ENCODE peak calls at places on chromosomes 12 and 14, in five cellular contexts. M is breast epithelium, D is stomach, Q is spleen, V is right lobe of liver. T is an unnamed sample. For H3K9me3, the result is how much of the 10 kb centered on the place peaks cover.

GRCh38 chr12:131836193-131836592 is 8.0 kb downstream of the MMP17 start:
- DNase-seq in M (no peak), D (no peak), Q (no peak), V (no peak), T (no peak)

GRCh38 chr12:64169999-64170398 is 52.1 kb downstream of the KICS2 start:
- DNase-seq in M (no peak), D (no peak), Q (no peak), V (no peak), T (no peak)

GRCh38 chr12:108858399-108859074 is 1.2 kb upstream of the SSH1 start:
- DNase-seq in M (no peak), D (no peak), Q (peak), V (peak), T (no peak)

GRCh38 chr14:33679461-33680225 is 271.2 kb downstream of the EGLN3 start:
- DNase-seq in M (no peak), D (no peak), Q (no peak), V (no peak), T (no peak)

GRCh38 chr14:103733651-103734050 is 18.0 kb downstream of the ZFYVE21 start:
- DNase-seq in M (no peak), D (no peak), Q (peak), V (no peak), T (no peak)

GRCh38 chr14:95507701-95508103 is 8.7 kb downstream of the SYNE3 start:
- DNase-seq in M (no peak), D (peak), Q (peak), V (peak), T (no peak)

GRCh38 chr12:48924617-48925217 is 575 bp downstream of the FKBP11 start:
- DNase-seq in M (no peak), D (peak), Q (peak), V (peak), T (peak)

GRCh38 chr14:89282191-89282590 is 134.8 kb downstream of the FOXN3 start:
- DNase-seq in M (no peak), D (no peak), Q (no peak), V (no peak), T (no peak)

GRCh38 chr12:47828967-47829482 is 9.3 kb upstream of the HDAC7 start:
- DNase-seq in M (peak), D (peak), Q (peak), V (peak), T (peak)

GRCh38 chr12:41514907-41515306 is 326.8 kb downstream of the PDZRN4 start:
- DNase-seq in M (no peak), D (no peak), Q (no peak), V (no peak), T (no peak)

GRCh38 chr12:58301337-58302122 is 360.2 kb downstream of the ATP23 start:
- DNase-seq in M (no peak), D (no peak), Q (no peak), V (no peak), T (no peak)

GRCh38 chr12:105741786-105742566 is 396.8 kb downstream of the NUAK1 start:
- DNase-seq in M (no peak), D (no peak), Q (no peak), V (no peak), T (no peak)

GRCh38 chr12:12056951-12057350 is 13.8 kb upstream of the BCL2L14 start:
- DNase-seq in M (no peak), D (no peak), Q (no peak), V (no peak), T (no peak)

GRCh38 chr12:62256408-62257079 is 3.7 kb upstream of the USP15 start:
- DNase-seq in M (no peak), D (no peak), Q (no peak), V (no peak), T (peak)

GRCh38 chr14:21840765-21841164 is 167.1 kb upstream of the OR4E1 start:
- DNase-seq in M (no peak), D (no peak), Q (no peak), V (no peak), T (no peak)

GRCh38 chr14:37165794-37166193 is 6.6 kb downstream of the SLC25A21 start:
- DNase-seq in M (no peak), D (no peak), Q (no peak), V (no peak), T (no peak)

GRCh38 chr12:11724888-11725310 is 75.4 kb downstream of the ETV6 start:
- DNase-seq in M (no peak), D (no peak), Q (no peak), V (no peak), T (peak)

GRCh38 chr12:19220205-19220604 is 90.7 kb downstream of the PLEKHA5 start:
- DNase-seq in M (no peak), D (no peak), Q (no peak), V (no peak), T (no peak)

GRCh38 chr14:87430810-87431209 is 562.2 kb downstream of the GALC start:
- DNase-seq in M (no peak), D (no peak), Q (no peak), V (no peak), T (no peak)

GRCh38 chr14:38735006-38735405 is 368.0 kb downstream of the SEC23A start:
- DNase-seq in M (no peak), D (no peak), Q (no peak), V (no peak), T (no peak)

GRCh38 chr14:71932229-71932951 is at the start of gene RGS6:
- DNase-seq in M (no peak), D (peak), Q (no peak), V (peak), T (peak)

GRCh38 chr12:48077111-48077510 is 28.8 kb downstream of the SENP1 start:
- DNase-seq in M (no peak), D (no peak), Q (no peak), V (no peak), T (no peak)

GRCh38 chr12:5333096-5333495 is 98.8 kb upstream of the NTF3 start:
- DNase-seq in M (no peak), D (no peak), Q (no peak), V (no peak), T (peak)

GRCh38 chr12:120264511-120265202 is 873 bp downstream of the PXN start:
- DNase-seq in M (no peak), D (no peak), Q (no peak), V (no peak), T (no peak)

GRCh38 chr14:104826197-104826857 is 25.4 kb downstream of the ZBTB42 start:
- DNase-seq in M (peak), D (peak), Q (peak), V (peak), T (peak)
- TF ChIP-seq POLR2A in M (no peak), D (no peak), Q (no peak), V (no peak), T (no peak)

DNA sequence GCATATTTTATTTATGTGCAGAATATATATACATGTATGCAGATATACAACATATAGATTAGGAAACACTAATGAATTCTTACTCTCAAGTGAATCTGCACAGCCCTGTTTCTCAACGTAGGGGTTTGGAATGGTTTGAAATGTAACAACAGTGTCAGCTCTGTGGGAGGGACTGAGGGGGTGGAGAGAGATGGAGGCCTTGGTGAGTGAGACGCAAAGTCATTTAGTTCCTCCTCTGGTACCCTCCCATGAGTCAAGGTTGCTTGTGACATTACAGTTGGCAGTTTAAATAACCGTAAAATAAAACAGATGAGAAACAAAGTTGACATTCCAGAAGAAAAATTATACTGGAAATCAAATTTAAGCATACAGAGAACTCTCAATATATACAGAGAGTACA is 313.0 kb upstream of the PRKD1 start:
- DNase-seq in M (no peak), D (no peak), Q (no peak), V (no peak), T (no peak)
- H3K4me3 ChIP-seq in M (no peak), D (no peak), Q (no peak), V (no peak), T (no peak)

GRCh38 chr14:105533811-105534498 is 7.6 kb downstream of the TMEM121 start:
- DNase-seq in M (no peak), D (no peak), Q (peak), V (no peak), T (no peak)

GRCh38 chr14:105536691-105537579 is 10.6 kb downstream of the TMEM121 start:
- DNase-seq in M (no peak), D (no peak), Q (no peak), V (no peak), T (no peak)

GRCh38 chr14:105537580-105538474 is 11.4 kb downstream of the TMEM121 start:
- DNase-seq in M (peak), D (peak), Q (peak), V (peak), T (peak)

GRCh38 chr14:105534586-105534985 is 8.2 kb downstream of the TMEM121 start:
- DNase-seq in M (no peak), D (no peak), Q (peak), V (no peak), T (no peak)

DNA sequence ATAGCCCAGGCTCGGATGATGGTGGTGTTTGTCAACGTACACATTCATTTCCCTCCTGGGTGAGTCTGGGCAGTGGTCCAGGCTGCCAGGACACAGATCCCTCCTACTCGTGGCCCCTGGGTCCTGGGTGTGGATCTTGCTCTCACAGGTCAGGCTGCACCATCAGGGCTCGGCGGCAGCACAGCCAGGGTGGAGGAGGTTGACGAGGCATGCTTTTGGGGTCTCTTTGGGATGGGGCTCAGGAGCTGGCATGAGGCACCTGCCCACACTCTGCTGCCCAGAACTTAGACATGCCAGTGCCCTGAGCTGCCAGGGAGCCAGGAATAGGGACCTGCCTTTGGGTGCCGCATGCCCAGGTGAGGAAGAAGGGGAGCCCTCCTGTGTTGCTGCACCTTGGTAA is 9.7 kb downstream of the TMEM121 start:
- DNase-seq in M (no peak), D (no peak), Q (peak), V (no peak), T (no peak)
- H3K9me3 ChIP-seq in M (under half), D (under half), Q (under half), V (under half), T (under half)

DNA sequence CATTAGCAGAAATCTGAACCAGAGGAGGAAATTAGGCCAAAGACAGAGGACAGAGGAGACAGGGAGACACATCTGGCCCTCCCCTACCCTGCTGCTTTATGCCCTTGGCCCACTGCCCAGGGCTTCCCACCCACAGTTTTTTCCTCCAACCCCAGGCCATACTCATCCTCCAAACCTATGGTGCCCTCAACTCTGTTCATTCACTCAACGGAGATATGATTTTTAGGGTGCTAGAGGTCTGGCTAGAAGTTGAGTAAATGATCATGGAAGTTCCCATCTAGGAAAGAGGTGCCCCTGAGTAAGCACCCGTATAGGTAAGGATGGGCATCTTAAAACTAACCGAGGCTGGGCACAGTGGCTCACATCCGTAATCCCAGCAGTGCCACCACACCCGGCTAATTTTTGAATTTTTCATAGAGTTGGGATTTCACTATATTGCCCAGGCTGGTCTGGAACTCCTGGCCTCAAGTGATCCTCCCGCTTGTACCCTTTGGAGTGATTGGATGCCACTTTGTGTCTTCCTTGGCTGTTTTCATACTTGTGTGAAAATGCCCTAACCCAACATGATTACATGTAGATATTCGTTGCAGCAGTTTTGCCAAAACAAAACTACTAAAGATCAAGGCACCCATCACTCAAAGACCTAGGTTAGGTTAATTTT is 4.4 kb downstream of the KRT18 start:
- DNase-seq in M (no peak), D (no peak), Q (no peak), V (no peak), T (no peak)
- TF ChIP-seq POLR2A in M (no peak), D (no peak), Q (no peak), V (peak), T (no peak)

DNA sequence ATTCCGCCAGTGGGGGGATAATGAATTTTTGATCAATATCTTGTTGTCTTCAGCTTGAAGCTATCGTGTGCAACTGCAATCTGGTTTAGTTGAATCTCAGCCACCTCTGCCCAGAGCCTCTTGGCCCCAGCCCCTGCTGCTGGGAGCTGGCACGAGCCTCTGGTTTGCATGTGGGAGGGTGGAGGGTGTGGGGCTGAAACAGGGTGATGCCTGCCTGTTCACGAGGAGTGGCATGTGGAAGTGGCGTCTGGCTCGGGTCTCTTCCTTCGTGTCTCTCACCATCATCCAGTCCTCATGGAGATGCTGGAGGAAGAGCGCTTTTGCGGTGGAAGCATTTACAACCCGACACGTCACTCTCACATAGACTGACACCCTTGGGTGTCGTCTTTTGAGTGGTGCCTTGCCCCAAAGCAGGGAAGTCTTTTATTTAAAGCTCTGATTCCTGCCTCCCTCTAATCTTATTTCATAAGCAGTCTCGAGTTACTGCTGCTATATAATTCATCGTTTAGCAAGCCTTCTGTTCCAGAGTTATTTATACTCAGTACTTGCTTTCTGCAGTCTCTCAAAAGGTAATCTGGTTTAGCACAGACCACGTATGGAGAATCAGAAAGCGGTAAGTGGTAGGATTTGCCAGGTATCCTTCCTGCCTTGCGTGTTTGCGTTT is 64.5 kb downstream of the AACS start:
- DNase-seq in M (no peak), D (no peak), Q (no peak), V (no peak), T (no peak)
- H3K4me3 ChIP-seq in M (no peak), D (no peak), Q (no peak), V (no peak), T (no peak)

GRCh38 chr12:56864318-56864717 is 69.9 kb downstream of the SDR9C7 start:
- DNase-seq in M (no peak), D (no peak), Q (no peak), V (no peak), T (no peak)

GRCh38 chr12:56866493-56866892 is 67.7 kb downstream of the SDR9C7 start:
- DNase-seq in M (no peak), D (no peak), Q (no peak), V (no peak), T (no peak)

GRCh38 chr12:56863789-56864188 is 70.4 kb downstream of the SDR9C7 start:
- DNase-seq in M (no peak), D (no peak), Q (no peak), V (no peak), T (no peak)

GRCh38 chr12:56862264-56862663 is 71.9 kb downstream of the SDR9C7 start:
- DNase-seq in M (no peak), D (no peak), Q (no peak), V (no peak), T (no peak)

DNA sequence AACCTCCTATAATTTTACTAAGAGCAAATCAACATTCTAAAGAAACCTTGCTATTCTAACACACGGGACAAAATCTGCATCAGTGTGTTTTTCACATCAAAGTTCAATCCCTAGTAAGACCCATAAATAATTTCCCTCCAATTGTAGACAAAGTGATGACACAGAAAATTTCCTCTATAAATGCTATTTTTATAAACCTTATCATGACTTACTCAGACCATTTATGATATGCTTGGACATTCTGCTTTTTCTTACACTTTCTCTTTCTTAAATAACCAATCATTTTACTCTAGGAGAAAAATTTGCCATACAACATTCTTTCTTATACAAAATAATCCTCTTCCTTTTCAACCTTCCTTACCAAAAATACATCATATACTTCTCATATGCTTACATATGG is 67.0 kb downstream of the SDR9C7 start:
- DNase-seq in M (no peak), D (no peak), Q (no peak), V (no peak), T (no peak)
- H3K9me3 ChIP-seq in M (under half), D (under half), Q (half or more), V (under half), T (under half)

GRCh38 chr12:96240656-96241055 is 46.5 kb downstream of the ELK3 start:
- DNase-seq in M (no peak), D (no peak), Q (peak), V (no peak), T (no peak)
- TF ChIP-seq POLR2A in M (no peak), D (no peak), Q (no peak), V (no peak), T (no peak)

GRCh38 chr14:30874999-30875787 is 834 bp downstream of the COCH start:
- DNase-seq in M (no peak), D (no peak), Q (peak), V (peak), T (no peak)

GRCh38 chr14:30874120-30874998 is at the start of gene COCH:
- DNase-seq in M (no peak), D (peak), Q (peak), V (peak), T (no peak)

GRCh38 chr14:30876692-30877091 is 2.3 kb downstream of the COCH start:
- DNase-seq in M (no peak), D (no peak), Q (no peak), V (no peak), T (no peak)

GRCh38 chr14:30873308-30874119 is 845 bp upstream of the COCH start:
- DNase-seq in M (no peak), D (no peak), Q (no peak), V (no peak), T (no peak)

DNA sequence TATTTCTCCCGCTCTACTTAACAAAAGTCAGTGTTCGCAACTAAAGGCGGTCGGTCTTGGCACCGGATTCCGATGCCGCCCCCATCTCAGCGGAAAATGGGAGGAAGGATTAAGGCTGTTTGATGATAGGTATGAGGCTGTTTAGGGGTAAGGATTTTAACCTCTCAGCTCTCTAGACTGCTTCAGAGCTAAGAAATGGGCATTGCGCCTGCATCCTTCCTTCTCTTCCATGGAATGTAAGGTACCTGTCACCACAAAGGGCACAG is 1.4 kb downstream of the COCH start:
- DNase-seq in M (no peak), D (no peak), Q (no peak), V (no peak), T (no peak)
- H3K4me3 ChIP-seq in M (peak), D (peak), Q (peak), V (no peak), T (no peak)

GRCh38 chr12:130477701-130478100 is 140.0 kb downstream of the PIWIL1 start:
- DNase-seq in M (no peak), D (no peak), Q (no peak), V (no peak), T (no peak)

GRCh38 chr12:130474599-130474998 is 136.9 kb downstream of the PIWIL1 start:
- DNase-seq in M (no peak), D (no peak), Q (no peak), V (no peak), T (no peak)

GRCh38 chr12:130477221-130477620 is 139.5 kb downstream of the PIWIL1 start:
- DNase-seq in M (no peak), D (no peak), Q (no peak), V (no peak), T (no peak)

GRCh38 chr12:130478786-130479185 is 141.1 kb downstream of the PIWIL1 start:
- DNase-seq in M (no peak), D (no peak), Q (no peak), V (no peak), T (no peak)

DNA sequence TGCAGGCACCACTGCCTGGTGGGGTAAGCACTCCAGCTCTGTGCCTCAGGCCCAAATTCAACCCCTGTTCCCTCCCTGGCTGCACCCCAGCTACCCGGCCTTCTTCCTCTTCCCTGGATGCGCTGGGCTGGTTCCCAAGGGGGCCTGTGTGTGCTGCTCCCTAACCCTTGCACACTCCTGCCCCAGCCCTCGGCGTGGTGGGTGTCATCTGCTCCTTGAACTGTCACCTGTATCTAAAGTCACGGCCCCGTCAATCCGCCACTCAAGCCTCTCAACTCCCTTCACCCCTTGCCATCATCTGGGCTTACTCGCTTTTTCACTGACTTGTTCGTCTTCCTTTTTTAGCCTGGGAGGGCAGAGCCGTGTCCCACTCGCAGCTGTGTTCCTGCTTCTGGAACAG is 138.8 kb downstream of the PIWIL1 start:
- DNase-seq in M (no peak), D (no peak), Q (no peak), V (no peak), T (no peak)
- H3K9me3 ChIP-seq in M (under half), D (under half), Q (under half), V (under half), T (under half)

GRCh38 chr14:68548194-68549056 is 244.4 kb downstream of the ZFP36L1 start:
- DNase-seq in M (peak), D (peak), Q (no peak), V (no peak), T (peak)
- TF ChIP-seq POLR2A in M (no peak), D (no peak), Q (no peak), V (no peak), T (no peak)